ENCODE peak calls at places on chromosomes 7 and 10, in seven cellular contexts. One of them, this sample, is unnamed.

GRCh38 chr10:20778008-20778757 is 118.9 kb downstream of the NEBL start:
- DNase-seq in ovary: no peak
- DNase-seq in esophagus squamous epithelium: no peak
- DNase-seq in tibial artery: no peak
- DNase-seq in astrocyte: no peak
- DNase-seq in aorta: no peak
- DNase-seq in dorsolateral prefrontal cortex: no peak
- DNase-seq in this sample: no peak

GRCh38 chr10:18607503-18607902 is 43.9 kb downstream of the NSUN6 start:
- DNase-seq in ovary: peak
- DNase-seq in esophagus squamous epithelium: no peak
- DNase-seq in tibial artery: no peak
- DNase-seq in astrocyte: peak
- DNase-seq in aorta: no peak
- DNase-seq in dorsolateral prefrontal cortex: no peak
- DNase-seq in this sample: peak

GRCh38 chr7:158325530-158326381 is 261.9 kb downstream of the PTPRN2 start:
- DNase-seq in ovary: no peak
- DNase-seq in esophagus squamous epithelium: no peak
- DNase-seq in tibial artery: no peak
- DNase-seq in astrocyte: peak
- DNase-seq in aorta: no peak
- DNase-seq in dorsolateral prefrontal cortex: peak
- DNase-seq in this sample: peak

GRCh38 chr10:76942556-76943416 is 694.8 kb downstream of the KCNMA1 start:
- DNase-seq in ovary: no peak
- DNase-seq in esophagus squamous epithelium: no peak
- DNase-seq in tibial artery: no peak
- DNase-seq in astrocyte: no peak
- DNase-seq in aorta: no peak
- DNase-seq in dorsolateral prefrontal cortex: no peak
- DNase-seq in this sample: peak

GRCh38 chr10:103452714-103453230 is 602 bp upstream of the CALHM2 start:
- DNase-seq in ovary: no peak
- DNase-seq in esophagus squamous epithelium: no peak
- DNase-seq in tibial artery: no peak
- DNase-seq in astrocyte: no peak
- DNase-seq in aorta: no peak
- DNase-seq in dorsolateral prefrontal cortex: no peak
- DNase-seq in this sample: no peak

GRCh38 chr10:131436467-131436866 is 124.9 kb upstream of the TCERG1L start:
- DNase-seq in ovary: no peak
- DNase-seq in esophagus squamous epithelium: no peak
- DNase-seq in tibial artery: no peak
- DNase-seq in astrocyte: no peak
- DNase-seq in aorta: no peak
- DNase-seq in dorsolateral prefrontal cortex: no peak
- DNase-seq in this sample: no peak

GRCh38 chr10:125061557-125062243 is 98.7 kb downstream of the CTBP2 start:
- DNase-seq in ovary: peak
- DNase-seq in esophagus squamous epithelium: no peak
- DNase-seq in tibial artery: no peak
- DNase-seq in astrocyte: no peak
- DNase-seq in aorta: peak
- DNase-seq in dorsolateral prefrontal cortex: no peak
- DNase-seq in this sample: no peak

GRCh38 chr7:151454306-151454705 is 14.4 kb upstream of the CRYGN start:
- DNase-seq in ovary: no peak
- DNase-seq in esophagus squamous epithelium: no peak
- DNase-seq in tibial artery: no peak
- DNase-seq in astrocyte: no peak
- DNase-seq in aorta: no peak
- DNase-seq in dorsolateral prefrontal cortex: no peak
- DNase-seq in this sample: no peak

GRCh38 chr7:147611402-147611801 is 979.2 kb upstream of the C7orf33 start:
- DNase-seq in ovary: no peak
- DNase-seq in esophagus squamous epithelium: no peak
- DNase-seq in tibial artery: no peak
- DNase-seq in astrocyte: no peak
- DNase-seq in aorta: no peak
- DNase-seq in dorsolateral prefrontal cortex: no peak
- DNase-seq in this sample: no peak

GRCh38 chr10:25405871-25406270 is 231.1 kb downstream of the GPR158 start:
- DNase-seq in ovary: no peak
- DNase-seq in esophagus squamous epithelium: no peak
- DNase-seq in tibial artery: no peak
- DNase-seq in astrocyte: peak
- DNase-seq in aorta: no peak
- DNase-seq in dorsolateral prefrontal cortex: no peak
- DNase-seq in this sample: no peak

GRCh38 chr10:94358480-94358879 is 4.3 kb downstream of the NOC3L start:
- DNase-seq in ovary: no peak
- DNase-seq in esophagus squamous epithelium: no peak
- DNase-seq in tibial artery: no peak
- DNase-seq in astrocyte: peak
- DNase-seq in aorta: no peak
- DNase-seq in dorsolateral prefrontal cortex: no peak
- DNase-seq in this sample: peak

GRCh38 chr7:28572321-28573058 is 160.2 kb downstream of the CREB5 start:
- DNase-seq in ovary: no peak
- DNase-seq in esophagus squamous epithelium: no peak
- DNase-seq in tibial artery: no peak
- DNase-seq in astrocyte: no peak
- DNase-seq in aorta: no peak
- DNase-seq in dorsolateral prefrontal cortex: no peak
- DNase-seq in this sample: peak
- H3K4me3 ChIP-seq in ovary: no peak
- H3K4me3 ChIP-seq in esophagus squamous epithelium: no peak
- H3K4me3 ChIP-seq in tibial artery: no peak
- H3K4me3 ChIP-seq in astrocyte: no peak
- H3K4me3 ChIP-seq in aorta: no peak
- H3K4me3 ChIP-seq in dorsolateral prefrontal cortex: no peak
- H3K4me3 ChIP-seq in this sample: no peak

GRCh38 chr7:51012569-51013217 is 230.0 kb upstream of the GRB10 start:
- DNase-seq in ovary: no peak
- DNase-seq in esophagus squamous epithelium: no peak
- DNase-seq in tibial artery: no peak
- DNase-seq in astrocyte: no peak
- DNase-seq in aorta: peak
- DNase-seq in dorsolateral prefrontal cortex: no peak
- DNase-seq in this sample: no peak
- H3K27ac ChIP-seq in ovary: no peak
- H3K27ac ChIP-seq in esophagus squamous epithelium: no peak
- H3K27ac ChIP-seq in tibial artery: no peak
- H3K27ac ChIP-seq in astrocyte: no peak
- H3K27ac ChIP-seq in aorta: no peak
- H3K27ac ChIP-seq in dorsolateral prefrontal cortex: no peak
- H3K27ac ChIP-seq in this sample: no peak

DNA sequence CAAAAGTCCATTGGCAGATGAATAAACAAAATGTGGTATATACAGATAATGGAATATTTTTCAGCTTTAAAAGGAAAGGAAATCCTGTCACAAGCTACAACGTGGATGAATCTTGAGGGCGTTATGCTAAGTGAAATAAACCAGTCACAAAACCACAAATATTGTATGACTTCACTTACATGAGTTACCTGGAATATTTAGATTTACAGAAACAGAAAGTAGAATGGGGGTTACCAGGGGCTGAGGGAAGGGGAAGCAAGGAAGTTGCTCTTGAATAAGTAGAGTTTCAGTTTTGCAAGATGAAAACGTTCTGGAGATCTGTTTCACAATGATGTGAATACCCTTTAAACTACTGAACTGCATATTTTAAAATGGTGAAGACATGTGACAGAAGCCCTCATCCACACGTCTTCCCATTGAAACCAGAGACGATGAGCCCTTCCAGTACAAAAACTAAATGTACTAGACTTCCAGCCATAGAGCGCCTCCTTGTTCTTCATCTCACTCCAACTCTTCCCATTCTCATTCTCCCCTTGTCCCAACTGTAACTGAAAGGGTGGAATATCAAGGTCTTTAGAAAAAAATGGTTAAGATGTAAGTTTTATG is 62.4 kb downstream of the MICU1 start:
- DNase-seq in ovary: no peak
- DNase-seq in esophagus squamous epithelium: no peak
- DNase-seq in tibial artery: no peak
- DNase-seq in astrocyte: no peak
- DNase-seq in aorta: no peak
- DNase-seq in dorsolateral prefrontal cortex: no peak
- DNase-seq in this sample: no peak
- H3K4me3 ChIP-seq in ovary: no peak
- H3K4me3 ChIP-seq in esophagus squamous epithelium: no peak
- H3K4me3 ChIP-seq in tibial artery: no peak
- H3K4me3 ChIP-seq in astrocyte: no peak
- H3K4me3 ChIP-seq in aorta: no peak
- H3K4me3 ChIP-seq in dorsolateral prefrontal cortex: no peak
- H3K4me3 ChIP-seq in this sample: no peak

GRCh38 chr10:89659185-89660131 is 14.4 kb upstream of the PANK1 start:
- DNase-seq in ovary: no peak
- DNase-seq in esophagus squamous epithelium: no peak
- DNase-seq in tibial artery: no peak
- DNase-seq in astrocyte: peak
- DNase-seq in aorta: no peak
- DNase-seq in dorsolateral prefrontal cortex: no peak
- DNase-seq in this sample: peak
- H3K27ac ChIP-seq in ovary: no peak
- H3K27ac ChIP-seq in esophagus squamous epithelium: no peak
- H3K27ac ChIP-seq in tibial artery: no peak
- H3K27ac ChIP-seq in astrocyte: peak
- H3K27ac ChIP-seq in aorta: no peak
- H3K27ac ChIP-seq in dorsolateral prefrontal cortex: no peak
- H3K27ac ChIP-seq in this sample: no peak

DNA sequence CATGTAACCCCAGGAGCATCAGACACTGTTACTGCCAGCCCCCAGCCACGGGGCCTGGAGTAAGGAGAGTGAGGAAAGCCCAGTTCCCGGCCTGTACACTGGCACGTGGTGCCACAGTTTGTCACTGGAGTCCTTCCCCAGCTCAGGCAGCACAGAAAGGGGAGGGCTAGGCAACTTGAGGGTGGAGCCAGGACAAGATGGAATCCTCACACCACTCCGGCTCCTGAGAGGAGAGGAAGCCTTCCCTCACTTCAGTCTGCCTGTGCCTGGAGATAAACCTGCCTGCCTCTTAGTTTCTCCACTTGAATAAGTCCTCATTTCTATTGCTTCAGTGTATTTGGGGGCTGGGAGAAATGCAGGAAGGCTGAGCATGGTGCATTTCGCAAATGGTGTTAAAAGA is 176.0 kb downstream of the KIAA1217 start:
- DNase-seq in ovary: no peak
- DNase-seq in esophagus squamous epithelium: no peak
- DNase-seq in tibial artery: no peak
- DNase-seq in astrocyte: peak
- DNase-seq in aorta: no peak
- DNase-seq in dorsolateral prefrontal cortex: no peak
- DNase-seq in this sample: no peak
- H3K4me3 ChIP-seq in ovary: no peak
- H3K4me3 ChIP-seq in esophagus squamous epithelium: no peak
- H3K4me3 ChIP-seq in tibial artery: no peak
- H3K4me3 ChIP-seq in astrocyte: no peak
- H3K4me3 ChIP-seq in aorta: no peak
- H3K4me3 ChIP-seq in dorsolateral prefrontal cortex: no peak
- H3K4me3 ChIP-seq in this sample: no peak